ENCODE peak calls at places on chromosomes 6 and 20, in nine cellular contexts. Q, H, C, T, R, K, O, F and E are unnamed samples.

GRCh38 chr20:49583669-49584417 is 15.9 kb upstream of the PTGIS start:
- DNase-seq in Q (peak), H (no peak), C (peak), T (peak), R (peak), K (no peak), O (no peak), F (no peak), E (no peak)

GRCh38 chr20:3679749-3680700 is 1.8 kb downstream of the ADAM33 start:
- DNase-seq in Q (peak), H (no peak), C (peak), T (peak), R (peak), K (no peak), O (no peak), F (no peak), E (peak)

GRCh38 chr6:136365781-136366354 is 76.2 kb upstream of the BCLAF1 start:
- DNase-seq in Q (no peak), H (no peak), C (no peak), T (no peak), R (no peak), K (peak), O (no peak), F (peak), E (no peak)

GRCh38 chr6:7467007-7467897 is 74.2 kb upstream of the DSP start:
- DNase-seq in Q (peak), H (no peak), C (peak), T (no peak), R (no peak), K (no peak), O (no peak), F (no peak), E (peak)

GRCh38 chr6:47464052-47464451 is 13.5 kb upstream of the CD2AP start:
- DNase-seq in Q (no peak), H (no peak), C (no peak), T (no peak), R (no peak), K (no peak), O (no peak), F (no peak), E (no peak)

GRCh38 chr6:11410539-11411307 is 126.8 kb upstream of the TMEM170B start:
- DNase-seq in Q (no peak), H (no peak), C (no peak), T (no peak), R (no peak), K (no peak), O (no peak), F (peak), E (no peak)

GRCh38 chr6:119442776-119443184 is 93.2 kb upstream of the MAN1A1 start:
- DNase-seq in Q (peak), H (no peak), C (no peak), T (no peak), R (no peak), K (no peak), O (no peak), F (peak), E (no peak)

GRCh38 chr6:81875776-81876293 is 123.4 kb upstream of the TENT5A start:
- DNase-seq in Q (no peak), H (no peak), C (no peak), T (no peak), R (no peak), K (no peak), O (no peak), F (no peak), E (no peak)

GRCh38 chr6:39835856-39836442 is 43.8 kb downstream of the DAAM2 start:
- DNase-seq in Q (no peak), H (no peak), C (peak), T (no peak), R (no peak), K (no peak), O (no peak), F (no peak), E (no peak)

GRCh38 chr6:56714982-56715456 is 72.3 kb upstream of the DST start:
- DNase-seq in Q (peak), H (no peak), C (peak), T (no peak), R (no peak), K (no peak), O (no peak), F (no peak), E (peak)

GRCh38 chr20:35575958-35576357 is 34.1 kb downstream of the ERGIC3 start:
- DNase-seq in Q (no peak), H (no peak), C (no peak), T (peak), R (no peak), K (no peak), O (no peak), F (no peak), E (no peak)

GRCh38 chr6:143884161-143884560 is 19.9 kb downstream of the ZC2HC1B start:
- DNase-seq in Q (no peak), H (no peak), C (no peak), T (no peak), R (no peak), K (no peak), O (no peak), F (no peak), E (no peak)

GRCh38 chr6:27016689-27017088 is 230.8 kb upstream of the PRSS16 start:
- DNase-seq in Q (no peak), H (no peak), C (no peak), T (no peak), R (no peak), K (no peak), O (no peak), F (no peak), E (no peak)

GRCh38 chr6:111894272-111894671 is 21.0 kb upstream of the FYN start:
- DNase-seq in Q (peak), H (no peak), C (peak), T (no peak), R (no peak), K (no peak), O (no peak), F (no peak), E (no peak)

GRCh38 chr6:4186391-4186790 is 51.0 kb upstream of the ECI2 start:
- DNase-seq in Q (no peak), H (no peak), C (no peak), T (no peak), R (no peak), K (no peak), O (no peak), F (no peak), E (no peak)

GRCh38 chr6:56868687-56869086 is 86.2 kb upstream of the BEND6 start:
- DNase-seq in Q (peak), H (no peak), C (peak), T (no peak), R (no peak), K (no peak), O (no peak), F (peak), E (no peak)

GRCh38 chr6:162058281-162058875 is 669.2 kb downstream of the PRKN start:
- DNase-seq in Q (no peak), H (no peak), C (no peak), T (no peak), R (no peak), K (no peak), O (no peak), F (no peak), E (no peak)

GRCh38 chr6:81476881-81477280 is 275.6 kb downstream of the TENT5A start:
- DNase-seq in Q (peak), H (no peak), C (peak), T (no peak), R (no peak), K (no peak), O (no peak), F (no peak), E (no peak)

GRCh38 chr20:58911309-58911708 is 58.8 kb downstream of the GNAS start:
- DNase-seq in Q (no peak), H (no peak), C (no peak), T (no peak), R (no peak), K (no peak), O (no peak), F (no peak), E (no peak)

GRCh38 chr6:151096691-151097090 is 143.1 kb upstream of the AKAP12 start:
- DNase-seq in Q (no peak), H (no peak), C (no peak), T (no peak), R (no peak), K (no peak), O (no peak), F (no peak), E (no peak)

GRCh38 chr6:26159417-26160273 is 72.4 kb downstream of the HFE start:
- DNase-seq in Q (peak), H (no peak), C (peak), T (no peak), R (no peak), K (no peak), O (no peak), F (peak), E (no peak)

GRCh38 chr20:14992961-14993360 is 655.5 kb upstream of the FLRT3 start:
- DNase-seq in Q (peak), H (no peak), C (no peak), T (no peak), R (no peak), K (no peak), O (no peak), F (no peak), E (no peak)

GRCh38 chr6:132381381-132381780 is 19.9 kb downstream of the MOXD1 start:
- DNase-seq in Q (no peak), H (no peak), C (no peak), T (no peak), R (no peak), K (no peak), O (no peak), F (no peak), E (no peak)

GRCh38 chr6:132382630-132383175 is 18.6 kb downstream of the MOXD1 start:
- DNase-seq in Q (no peak), H (no peak), C (no peak), T (no peak), R (no peak), K (no peak), O (no peak), F (no peak), E (no peak)

GRCh38 chr6:132380358-132380757 is 20.9 kb downstream of the MOXD1 start:
- DNase-seq in Q (no peak), H (no peak), C (no peak), T (no peak), R (no peak), K (no peak), O (no peak), F (no peak), E (no peak)
- H3K4me3 ChIP-seq in Q (no peak), H (no peak), C (no peak), T (no peak), R (no peak), K (no peak), O (no peak), F (no peak), E (no peak)

DNA sequence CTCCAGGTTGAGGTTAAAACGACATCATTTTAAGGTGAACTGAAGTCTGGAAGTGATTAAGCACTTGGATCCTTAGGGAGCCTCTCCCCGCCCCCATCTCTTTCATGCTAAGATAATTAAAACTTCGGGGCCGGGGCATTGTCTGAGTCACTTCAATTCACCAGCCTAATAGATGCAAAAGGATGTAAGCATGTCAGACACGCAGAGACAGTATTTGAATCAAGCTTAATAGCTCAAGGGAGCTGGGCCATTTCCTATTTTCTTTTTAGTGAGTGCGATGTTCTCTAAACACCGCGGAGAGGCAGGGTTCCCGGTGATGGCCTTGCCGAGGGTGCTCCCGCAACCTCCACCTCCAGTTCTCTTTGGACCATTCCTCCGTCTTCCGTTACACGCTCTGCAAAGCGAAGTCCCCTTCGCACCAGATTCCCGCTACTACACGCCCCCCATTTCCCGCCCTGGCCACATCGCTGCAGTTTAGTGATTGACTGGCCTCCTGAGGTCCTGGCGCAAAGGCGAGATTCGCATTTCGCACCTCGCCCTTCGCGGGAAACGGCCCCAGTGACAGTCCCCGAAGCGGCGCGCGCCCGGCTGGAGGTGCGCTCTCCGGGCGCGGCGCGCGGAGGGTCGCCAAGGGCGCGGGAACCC is 516 bp upstream of the IRF4 start:
- DNase-seq in Q (peak), H (peak), C (no peak), T (no peak), R (no peak), K (no peak), O (peak), F (peak), E (peak)
- H3K4me3 ChIP-seq in Q (no peak), H (peak), C (peak), T (no peak), R (no peak), K (peak), O (peak), F (peak), E (peak)

GRCh38 chr6:139625081-139625939 is 250.9 kb upstream of the CITED2 start:
- DNase-seq in Q (no peak), H (no peak), C (no peak), T (no peak), R (no peak), K (no peak), O (no peak), F (no peak), E (no peak)

GRCh38 chr6:139623382-139623781 is 248.9 kb upstream of the CITED2 start:
- DNase-seq in Q (peak), H (no peak), C (no peak), T (no peak), R (no peak), K (no peak), O (no peak), F (no peak), E (no peak)

GRCh38 chr6:139628220-139628619 is 253.8 kb upstream of the CITED2 start:
- DNase-seq in Q (no peak), H (no peak), C (no peak), T (no peak), R (no peak), K (no peak), O (no peak), F (no peak), E (no peak)

GRCh38 chr6:139627091-139627490 is 252.6 kb upstream of the CITED2 start:
- DNase-seq in Q (no peak), H (no peak), C (no peak), T (no peak), R (no peak), K (no peak), O (no peak), F (no peak), E (no peak)

DNA sequence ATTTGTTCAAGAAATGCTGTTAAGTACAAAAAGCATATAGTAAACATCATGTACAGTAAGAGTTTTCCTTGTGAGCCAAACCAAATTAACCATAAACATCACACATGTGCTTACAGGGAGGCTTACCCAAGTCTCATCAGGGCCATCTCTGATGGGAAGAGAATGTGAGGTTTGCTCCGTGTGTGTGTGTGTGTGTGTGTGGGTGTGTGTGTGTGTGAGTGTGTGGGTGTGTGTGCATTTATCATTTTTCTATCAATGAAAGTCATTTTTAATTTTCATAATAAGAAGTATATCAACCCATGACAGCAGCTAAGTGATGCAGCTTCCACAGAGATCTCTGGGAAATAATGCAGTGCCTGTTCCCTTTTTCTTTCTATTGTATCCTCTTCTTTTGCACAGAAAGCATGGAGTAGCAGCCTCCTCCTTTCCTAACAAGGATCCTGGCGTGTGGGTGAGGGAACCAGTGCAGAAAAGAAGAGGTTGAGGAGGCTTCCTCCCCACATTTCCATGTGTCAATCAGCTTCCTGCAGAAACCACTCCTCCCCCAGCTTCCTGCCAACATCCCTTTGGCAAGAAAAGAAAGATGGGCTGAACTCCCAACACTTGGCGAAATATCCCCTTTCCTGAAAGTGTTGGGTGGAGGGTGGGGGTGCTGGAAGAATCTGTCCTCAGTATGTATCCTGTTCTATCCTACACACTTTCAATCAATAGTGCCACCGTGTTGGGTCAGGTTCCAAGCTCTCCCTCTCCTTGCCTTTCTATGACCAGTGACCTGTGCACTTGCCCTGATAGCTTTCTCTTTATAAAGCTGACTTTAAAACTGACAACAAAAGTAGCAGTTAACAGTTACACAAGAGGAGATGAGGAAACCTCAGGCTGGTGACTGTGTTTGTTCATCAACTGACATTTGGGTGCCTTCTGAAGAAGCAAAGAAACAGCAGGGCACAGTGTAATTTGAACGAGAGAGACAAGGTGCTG is 251.8 kb upstream of the CITED2 start:
- DNase-seq in Q (peak), H (no peak), C (peak), T (no peak), R (no peak), K (no peak), O (no peak), F (no peak), E (no peak)
- H3K4me3 ChIP-seq in Q (no peak), H (no peak), C (no peak), T (no peak), R (no peak), K (no peak), O (no peak), F (no peak), E (no peak)

DNA sequence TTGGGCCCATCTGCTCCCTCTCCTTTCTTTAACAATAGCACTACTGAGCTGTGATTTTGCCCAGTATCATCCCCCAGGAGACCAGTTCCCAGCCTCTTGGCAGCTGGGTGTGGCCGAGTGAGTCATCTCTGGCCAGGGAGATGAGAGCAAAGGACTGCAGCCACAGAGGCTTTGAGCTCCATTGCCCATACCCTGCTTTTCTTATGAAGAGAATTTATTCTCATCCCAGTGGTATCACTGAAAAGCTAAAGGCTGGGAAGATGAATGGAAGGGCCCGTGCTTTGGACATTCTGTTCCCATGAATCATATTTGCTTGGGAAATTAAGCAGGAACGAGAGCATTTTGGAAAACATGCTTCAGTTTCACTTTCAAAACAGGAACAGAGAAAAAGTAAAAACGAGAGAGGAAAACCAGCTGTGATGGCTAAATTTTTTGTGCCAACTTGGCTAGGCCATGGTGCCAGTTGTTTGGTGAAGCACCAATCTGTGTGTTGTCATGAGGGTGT is 14.9 kb downstream of the CST3 start:
- DNase-seq in Q (peak), H (no peak), C (peak), T (peak), R (peak), K (no peak), O (no peak), F (peak), E (no peak)
- H3K4me3 ChIP-seq in Q (peak), H (no peak), C (no peak), T (no peak), R (peak), K (no peak), O (no peak), F (peak), E (no peak)

GRCh38 chr6:24902782-24903181 is 33.0 kb downstream of the RIPOR2 start:
- DNase-seq in Q (peak), H (no peak), C (peak), T (no peak), R (peak), K (no peak), O (no peak), F (no peak), E (no peak)
- H3K4me3 ChIP-seq in Q (no peak), H (no peak), C (no peak), T (no peak), R (no peak), K (no peak), O (no peak), F (no peak), E (no peak)

GRCh38 chr6:125100018-125100652 is 53.4 kb upstream of the TPD52L1 start:
- DNase-seq in Q (no peak), H (no peak), C (no peak), T (no peak), R (no peak), K (no peak), O (no peak), F (no peak), E (no peak)

GRCh38 chr6:125097186-125097585 is 56.4 kb upstream of the TPD52L1 start:
- DNase-seq in Q (no peak), H (no peak), C (no peak), T (no peak), R (no peak), K (no peak), O (no peak), F (no peak), E (no peak)

GRCh38 chr6:125101128-125101527 is 52.4 kb upstream of the TPD52L1 start:
- DNase-seq in Q (no peak), H (no peak), C (no peak), T (no peak), R (no peak), K (no peak), O (no peak), F (no peak), E (no peak)

GRCh38 chr6:125098253-125098652 is 55.3 kb upstream of the TPD52L1 start:
- DNase-seq in Q (no peak), H (no peak), C (no peak), T (no peak), R (no peak), K (no peak), O (no peak), F (no peak), E (no peak)

GRCh38 chr6:125099211-125100017 is 54.2 kb upstream of the TPD52L1 start:
- DNase-seq in Q (peak), H (peak), C (peak), T (peak), R (no peak), K (peak), O (peak), F (peak), E (peak)
- H3K4me3 ChIP-seq in Q (peak), H (no peak), C (peak), T (peak), R (peak), K (peak), O (peak), F (no peak), E (peak)

GRCh38 chr6:36682328-36683144 is 4.0 kb downstream of the CDKN1A start:
- DNase-seq in Q (peak), H (peak), C (no peak), T (no peak), R (no peak), K (no peak), O (no peak), F (peak), E (no peak)
- H3K4me3 ChIP-seq in Q (peak), H (no peak), C (no peak), T (no peak), R (peak), K (no peak), O (no peak), F (peak), E (no peak)

GRCh38 chr20:5529331-5530142 is 212.8 kb upstream of the PROKR2 start:
- DNase-seq in Q (peak), H (peak), C (peak), T (peak), R (peak), K (peak), O (peak), F (peak), E (peak)
- H3K4me3 ChIP-seq in Q (no peak), H (no peak), C (no peak), T (no peak), R (no peak), K (peak), O (no peak), F (no peak), E (no peak)

GRCh38 chr20:40925829-40926228 is 102.8 kb upstream of the TOP1 start:
- DNase-seq in Q (no peak), H (no peak), C (no peak), T (no peak), R (no peak), K (no peak), O (no peak), F (no peak), E (no peak)

GRCh38 chr20:40922865-40923264 is 105.8 kb upstream of the TOP1 start:
- DNase-seq in Q (no peak), H (no peak), C (no peak), T (no peak), R (no peak), K (no peak), O (no peak), F (no peak), E (no peak)

GRCh38 chr20:40920291-40920690 is 108.3 kb upstream of the TOP1 start:
- DNase-seq in Q (no peak), H (no peak), C (no peak), T (no peak), R (no peak), K (no peak), O (no peak), F (no peak), E (no peak)
- H3K4me3 ChIP-seq in Q (no peak), H (no peak), C (no peak), T (no peak), R (no peak), K (no peak), O (no peak), F (no peak), E (no peak)